ENCODE peak calls at places on chromosomes 5 and 9, in ten cellular contexts. One of them, this sample, is unnamed.

GRCh38 chr5:137217599-137218200 is 281.4 kb downstream of the SPOCK1 start:
- DNase-seq in MCF 10A: peak; percentile 37
- DNase-seq in heart right ventricle: no peak
- DNase-seq in Caki2: peak; percentile 81
- DNase-seq in stimulated activated CD8-positive, alpha-beta memory T cell treated with anti-CD3 and anti-CD28 coated beads, Interleukin-12 subunit alpha, Interleukin-12 subunit beta, amount 100 ng/mL, for 1 hour: no peak
- DNase-seq in CD4-positive, CD25-positive, alpha-beta regulatory T cell: no peak
- DNase-seq in amniotic stem cell: no peak
- DNase-seq in kidney: no peak
- DNase-seq in sigmoid colon: no peak
- DNase-seq in mucosa of descending colon: no peak
- DNase-seq in this sample: no peak

GRCh38 chr9:124443625-124444024 is 6.6 kb upstream of the ADGRD2 start:
- DNase-seq in MCF 10A: no peak
- DNase-seq in heart right ventricle: no peak
- DNase-seq in Caki2: no peak
- DNase-seq in stimulated activated CD8-positive, alpha-beta memory T cell treated with anti-CD3 and anti-CD28 coated beads, Interleukin-12 subunit alpha, Interleukin-12 subunit beta, amount 100 ng/mL, for 1 hour: no peak
- DNase-seq in CD4-positive, CD25-positive, alpha-beta regulatory T cell: no peak
- DNase-seq in amniotic stem cell: no peak
- DNase-seq in kidney: no peak
- DNase-seq in sigmoid colon: peak; percentile 9
- DNase-seq in mucosa of descending colon: no peak
- DNase-seq in this sample: peak; percentile 20

GRCh38 chr5:52334367-52334766 is 453.3 kb upstream of the ITGA1 start:
- DNase-seq in MCF 10A: no peak
- DNase-seq in heart right ventricle: no peak
- DNase-seq in Caki2: no peak
- DNase-seq in stimulated activated CD8-positive, alpha-beta memory T cell treated with anti-CD3 and anti-CD28 coated beads, Interleukin-12 subunit alpha, Interleukin-12 subunit beta, amount 100 ng/mL, for 1 hour: no peak
- DNase-seq in CD4-positive, CD25-positive, alpha-beta regulatory T cell: no peak
- DNase-seq in amniotic stem cell: no peak
- DNase-seq in kidney: no peak
- DNase-seq in sigmoid colon: no peak
- DNase-seq in mucosa of descending colon: no peak
- DNase-seq in this sample: no peak

GRCh38 chr9:25648116-25648515 is 30.1 kb downstream of the TUSC1 start:
- DNase-seq in MCF 10A: no peak
- DNase-seq in heart right ventricle: no peak
- DNase-seq in Caki2: no peak
- DNase-seq in stimulated activated CD8-positive, alpha-beta memory T cell treated with anti-CD3 and anti-CD28 coated beads, Interleukin-12 subunit alpha, Interleukin-12 subunit beta, amount 100 ng/mL, for 1 hour: no peak
- DNase-seq in CD4-positive, CD25-positive, alpha-beta regulatory T cell: no peak
- DNase-seq in amniotic stem cell: no peak
- DNase-seq in kidney: no peak
- DNase-seq in sigmoid colon: no peak
- DNase-seq in mucosa of descending colon: no peak
- DNase-seq in this sample: no peak

GRCh38 chr9:85321561-85321960 is 420.2 kb downstream of the AGTPBP1 start:
- DNase-seq in MCF 10A: no peak
- DNase-seq in heart right ventricle: no peak
- DNase-seq in Caki2: no peak
- DNase-seq in stimulated activated CD8-positive, alpha-beta memory T cell treated with anti-CD3 and anti-CD28 coated beads, Interleukin-12 subunit alpha, Interleukin-12 subunit beta, amount 100 ng/mL, for 1 hour: no peak
- DNase-seq in CD4-positive, CD25-positive, alpha-beta regulatory T cell: no peak
- DNase-seq in amniotic stem cell: no peak
- DNase-seq in kidney: no peak
- DNase-seq in sigmoid colon: no peak
- DNase-seq in mucosa of descending colon: no peak
- DNase-seq in this sample: no peak

GRCh38 chr9:38431101-38431500 is 6.8 kb upstream of the IGFBPL1 start:
- DNase-seq in MCF 10A: no peak
- DNase-seq in heart right ventricle: no peak
- DNase-seq in Caki2: no peak
- DNase-seq in stimulated activated CD8-positive, alpha-beta memory T cell treated with anti-CD3 and anti-CD28 coated beads, Interleukin-12 subunit alpha, Interleukin-12 subunit beta, amount 100 ng/mL, for 1 hour: no peak
- DNase-seq in CD4-positive, CD25-positive, alpha-beta regulatory T cell: no peak
- DNase-seq in amniotic stem cell: no peak
- DNase-seq in kidney: no peak
- DNase-seq in sigmoid colon: no peak
- DNase-seq in mucosa of descending colon: no peak
- DNase-seq in this sample: no peak

GRCh38 chr5:106873558-106873957 is 797.2 kb downstream of the EFNA5 start:
- DNase-seq in MCF 10A: peak; percentile 97
- DNase-seq in heart right ventricle: no peak
- DNase-seq in Caki2: no peak
- DNase-seq in stimulated activated CD8-positive, alpha-beta memory T cell treated with anti-CD3 and anti-CD28 coated beads, Interleukin-12 subunit alpha, Interleukin-12 subunit beta, amount 100 ng/mL, for 1 hour: no peak
- DNase-seq in CD4-positive, CD25-positive, alpha-beta regulatory T cell: no peak
- DNase-seq in amniotic stem cell: no peak
- DNase-seq in kidney: no peak
- DNase-seq in sigmoid colon: no peak
- DNase-seq in mucosa of descending colon: peak; percentile 67
- DNase-seq in this sample: peak; percentile 66

GRCh38 chr5:31937703-31938102 is 236.4 kb downstream of the GOLPH3 start:
- DNase-seq in MCF 10A: no peak
- DNase-seq in heart right ventricle: no peak
- DNase-seq in Caki2: no peak
- DNase-seq in stimulated activated CD8-positive, alpha-beta memory T cell treated with anti-CD3 and anti-CD28 coated beads, Interleukin-12 subunit alpha, Interleukin-12 subunit beta, amount 100 ng/mL, for 1 hour: no peak
- DNase-seq in CD4-positive, CD25-positive, alpha-beta regulatory T cell: no peak
- DNase-seq in amniotic stem cell: no peak
- DNase-seq in kidney: no peak
- DNase-seq in sigmoid colon: no peak
- DNase-seq in mucosa of descending colon: no peak
- DNase-seq in this sample: no peak

GRCh38 chr5:2865856-2866546 is 114.5 kb upstream of the IRX2 start:
- DNase-seq in MCF 10A: no peak
- DNase-seq in heart right ventricle: no peak
- DNase-seq in Caki2: no peak
- DNase-seq in stimulated activated CD8-positive, alpha-beta memory T cell treated with anti-CD3 and anti-CD28 coated beads, Interleukin-12 subunit alpha, Interleukin-12 subunit beta, amount 100 ng/mL, for 1 hour: no peak
- DNase-seq in CD4-positive, CD25-positive, alpha-beta regulatory T cell: no peak
- DNase-seq in amniotic stem cell: no peak
- DNase-seq in kidney: no peak
- DNase-seq in sigmoid colon: no peak
- DNase-seq in mucosa of descending colon: no peak
- DNase-seq in this sample: no peak

GRCh38 chr9:70933318-70933717 is 188.1 kb downstream of the TRPM3 start:
- DNase-seq in MCF 10A: no peak
- DNase-seq in heart right ventricle: no peak
- DNase-seq in Caki2: no peak
- DNase-seq in stimulated activated CD8-positive, alpha-beta memory T cell treated with anti-CD3 and anti-CD28 coated beads, Interleukin-12 subunit alpha, Interleukin-12 subunit beta, amount 100 ng/mL, for 1 hour: no peak
- DNase-seq in CD4-positive, CD25-positive, alpha-beta regulatory T cell: no peak
- DNase-seq in amniotic stem cell: no peak
- DNase-seq in kidney: no peak
- DNase-seq in sigmoid colon: no peak
- DNase-seq in mucosa of descending colon: no peak
- DNase-seq in this sample: no peak

GRCh38 chr5:43432486-43433365 is 20.5 kb upstream of the CCL28 start:
- DNase-seq in MCF 10A: peak; percentile 99
- DNase-seq in heart right ventricle: peak; percentile 5
- DNase-seq in Caki2: peak; percentile 93
- DNase-seq in stimulated activated CD8-positive, alpha-beta memory T cell treated with anti-CD3 and anti-CD28 coated beads, Interleukin-12 subunit alpha, Interleukin-12 subunit beta, amount 100 ng/mL, for 1 hour: no peak
- DNase-seq in CD4-positive, CD25-positive, alpha-beta regulatory T cell: no peak
- DNase-seq in amniotic stem cell: no peak
- DNase-seq in kidney: peak; percentile 92
- DNase-seq in sigmoid colon: no peak
- DNase-seq in mucosa of descending colon: peak; percentile 84
- DNase-seq in this sample: no peak

GRCh38 chr5:96816430-96816939 is 8.7 kb upstream of the ERAP1 start:
- DNase-seq in MCF 10A: no peak
- DNase-seq in heart right ventricle: no peak
- DNase-seq in Caki2: no peak
- DNase-seq in stimulated activated CD8-positive, alpha-beta memory T cell treated with anti-CD3 and anti-CD28 coated beads, Interleukin-12 subunit alpha, Interleukin-12 subunit beta, amount 100 ng/mL, for 1 hour: peak; percentile 30
- DNase-seq in CD4-positive, CD25-positive, alpha-beta regulatory T cell: peak; percentile 90
- DNase-seq in amniotic stem cell: no peak
- DNase-seq in kidney: no peak
- DNase-seq in sigmoid colon: no peak
- DNase-seq in mucosa of descending colon: no peak
- DNase-seq in this sample: no peak

GRCh38 chr9:119156354-119156753 is 212.9 kb downstream of the BRINP1 start:
- DNase-seq in MCF 10A: no peak
- DNase-seq in heart right ventricle: no peak
- DNase-seq in Caki2: no peak
- DNase-seq in stimulated activated CD8-positive, alpha-beta memory T cell treated with anti-CD3 and anti-CD28 coated beads, Interleukin-12 subunit alpha, Interleukin-12 subunit beta, amount 100 ng/mL, for 1 hour: no peak
- DNase-seq in CD4-positive, CD25-positive, alpha-beta regulatory T cell: no peak
- DNase-seq in amniotic stem cell: no peak
- DNase-seq in kidney: no peak
- DNase-seq in sigmoid colon: no peak
- DNase-seq in mucosa of descending colon: no peak
- DNase-seq in this sample: no peak

GRCh38 chr5:535781-536698 is 11.8 kb upstream of the SLC9A3 start:
- DNase-seq in MCF 10A: no peak
- DNase-seq in heart right ventricle: no peak
- DNase-seq in Caki2: no peak
- DNase-seq in stimulated activated CD8-positive, alpha-beta memory T cell treated with anti-CD3 and anti-CD28 coated beads, Interleukin-12 subunit alpha, Interleukin-12 subunit beta, amount 100 ng/mL, for 1 hour: no peak
- DNase-seq in CD4-positive, CD25-positive, alpha-beta regulatory T cell: no peak
- DNase-seq in amniotic stem cell: no peak
- DNase-seq in kidney: peak; percentile 54
- DNase-seq in sigmoid colon: no peak
- DNase-seq in mucosa of descending colon: peak; percentile 19
- DNase-seq in this sample: no peak

GRCh38 chr5:92909545-92909962 is 671.5 kb downstream of the NR2F1-AS1 start:
- DNase-seq in MCF 10A: no peak
- DNase-seq in heart right ventricle: no peak
- DNase-seq in Caki2: no peak
- DNase-seq in stimulated activated CD8-positive, alpha-beta memory T cell treated with anti-CD3 and anti-CD28 coated beads, Interleukin-12 subunit alpha, Interleukin-12 subunit beta, amount 100 ng/mL, for 1 hour: no peak
- DNase-seq in CD4-positive, CD25-positive, alpha-beta regulatory T cell: no peak
- DNase-seq in amniotic stem cell: no peak
- DNase-seq in kidney: no peak
- DNase-seq in sigmoid colon: no peak
- DNase-seq in mucosa of descending colon: no peak
- DNase-seq in this sample: no peak

This sample was measured in cardiac septum.